ENCODE peak calls at places on chromosomes 12 and 14, in seven cellular contexts. One of them, this sample, is unnamed.

GRCh38 chr14:106578479-106578878 is 1052.1 kb downstream of the TMEM121 start:
- DNase-seq in dorsolateral prefrontal cortex: no peak
- DNase-seq in occipital lobe: no peak
- DNase-seq in memory B cell: peak; percentile 38
- DNase-seq in activated CD8-positive, alpha-beta memory T cell treated with anti-CD3 and anti-CD28 coated beads for 24 hours: no peak
- DNase-seq in posterior cingulate gyrus: no peak
- DNase-seq in AG04450: no peak
- DNase-seq in this sample: no peak

GRCh38 chr12:51391047-51391837 is at the start of gene GALNT6:
- DNase-seq in activated CD8-positive, alpha-beta memory T cell treated with anti-CD3 and anti-CD28 coated beads for 24 hours: peak; percentile 87
- DNase-seq in posterior cingulate gyrus: no peak
- DNase-seq in dorsolateral prefrontal cortex: peak; percentile 57
- DNase-seq in AG04450: no peak
- DNase-seq in occipital lobe: no peak
- DNase-seq in memory B cell: peak; percentile 63
- DNase-seq in this sample: no peak

GRCh38 chr14:35201066-35201465 is 78.7 kb downstream of the PRORP start:
- DNase-seq in dorsolateral prefrontal cortex: no peak
- DNase-seq in activated CD8-positive, alpha-beta memory T cell treated with anti-CD3 and anti-CD28 coated beads for 24 hours: no peak
- DNase-seq in memory B cell: no peak
- DNase-seq in AG04450: no peak
- DNase-seq in occipital lobe: no peak
- DNase-seq in posterior cingulate gyrus: no peak
- DNase-seq in this sample: no peak

GRCh38 chr12:66695130-66695529 is 16.3 kb upstream of the GRIP1 start:
- DNase-seq in dorsolateral prefrontal cortex: no peak
- DNase-seq in posterior cingulate gyrus: no peak
- DNase-seq in activated CD8-positive, alpha-beta memory T cell treated with anti-CD3 and anti-CD28 coated beads for 24 hours: no peak
- DNase-seq in occipital lobe: no peak
- DNase-seq in AG04450: no peak
- DNase-seq in memory B cell: no peak
- DNase-seq in this sample: no peak

GRCh38 chr12:30145351-30146017 is 361.7 kb upstream of the TMTC1 start:
- DNase-seq in dorsolateral prefrontal cortex: no peak
- DNase-seq in activated CD8-positive, alpha-beta memory T cell treated with anti-CD3 and anti-CD28 coated beads for 24 hours: no peak
- DNase-seq in memory B cell: no peak
- DNase-seq in occipital lobe: no peak
- DNase-seq in posterior cingulate gyrus: no peak
- DNase-seq in AG04450: no peak
- DNase-seq in this sample: no peak

GRCh38 chr14:89382487-89383170 is 34.4 kb downstream of the FOXN3 start:
- DNase-seq in posterior cingulate gyrus: no peak
- DNase-seq in activated CD8-positive, alpha-beta memory T cell treated with anti-CD3 and anti-CD28 coated beads for 24 hours: no peak
- DNase-seq in occipital lobe: no peak
- DNase-seq in dorsolateral prefrontal cortex: no peak
- DNase-seq in memory B cell: no peak
- DNase-seq in AG04450: no peak
- DNase-seq in this sample: no peak

GRCh38 chr12:94033112-94033511 is 115.3 kb upstream of the PLXNC1 start:
- DNase-seq in AG04450: no peak
- DNase-seq in occipital lobe: no peak
- DNase-seq in posterior cingulate gyrus: no peak
- DNase-seq in memory B cell: no peak
- DNase-seq in dorsolateral prefrontal cortex: no peak
- DNase-seq in activated CD8-positive, alpha-beta memory T cell treated with anti-CD3 and anti-CD28 coated beads for 24 hours: no peak
- DNase-seq in this sample: no peak

GRCh38 chr14:103545219-103545914 is 16.4 kb downstream of the TRMT61A start:
- DNase-seq in posterior cingulate gyrus: no peak
- DNase-seq in AG04450: no peak
- DNase-seq in dorsolateral prefrontal cortex: no peak
- DNase-seq in memory B cell: no peak
- DNase-seq in activated CD8-positive, alpha-beta memory T cell treated with anti-CD3 and anti-CD28 coated beads for 24 hours: no peak
- DNase-seq in occipital lobe: no peak
- DNase-seq in this sample: no peak